ENCODE peak calls at places on chromosome 3, in nine cellular contexts. D is Panc1; H is astrocyte; O is breast epithelium; L is PC-3; E is CD8-positive, alpha-beta T cell; W is aorta; Y is naive thymus-derived CD4-positive, alpha-beta T cell; N is IMR-90. V is an unnamed sample. For H3K36me3, the result is how much of the 10 kb centered on the place peaks cover.

GRCh38 chr3:16605966-16606365 is 743 bp upstream of the DAZL start:
- DNase-seq in H (no peak), Y (no peak), N (no peak), L (no peak), D (no peak), E (no peak), W (no peak), O (no peak), V (no peak)

GRCh38 chr3:162317046-162317445 is 820.4 kb downstream of the OTOL1 start:
- DNase-seq in E (no peak), W (no peak), L (no peak), O (no peak), H (no peak), D (no peak), Y (no peak), N (no peak), V (no peak)

GRCh38 chr3:64865872-64866588 is 178.2 kb upstream of the ADAMTS9 start:
- DNase-seq in H (no peak), E (no peak), N (no peak), W (no peak), O (no peak), L (no peak), D (no peak), Y (no peak), V (no peak)

GRCh38 chr3:168794427-168794826 is 698.7 kb upstream of the GOLIM4 start:
- DNase-seq in O (no peak), N (no peak), W (no peak), H (no peak), E (no peak), D (no peak), Y (no peak), L (no peak), V (no peak)

GRCh38 chr3:113423699-113424098 is 17.6 kb downstream of the CFAP44 start:
- DNase-seq in O (no peak), L (no peak), H (no peak), W (no peak), Y (no peak), N (no peak), D (no peak), E (no peak), V (no peak)

GRCh38 chr3:119628390-119628789 is 30.7 kb downstream of the PLA1A start:
- DNase-seq in L (no peak), D (no peak), O (no peak), H (no peak), W (no peak), N (no peak), Y (no peak), E (no peak), V (no peak)

GRCh38 chr3:12999147-13000140 is 73.8 kb downstream of the IQSEC1 start:
- DNase-seq in O (no peak), D (no peak), L (no peak), H (no peak), W (peak), Y (no peak), N (no peak), E (no peak), V (no peak)

GRCh38 chr3:77799280-77799679 is 759.4 kb downstream of the ROBO2 start:
- DNase-seq in N (no peak), L (no peak), Y (no peak), H (no peak), D (no peak), W (no peak), E (no peak), O (no peak), V (no peak)

GRCh38 chr3:73719877-73720276 is 95.1 kb upstream of the PDZRN3 start:
- DNase-seq in N (peak), Y (no peak), D (no peak), W (no peak), O (no peak), H (peak), E (no peak), L (no peak), V (no peak)

GRCh38 chr3:170467007-170467406 is 48.3 kb downstream of the CLDN11 start:
- DNase-seq in O (no peak), E (no peak), Y (no peak), N (no peak), H (no peak), L (no peak), D (no peak), W (no peak), V (no peak)

GRCh38 chr3:139934557-139935070 is 371 bp upstream of the CLSTN2 start:
- DNase-seq in O (peak), N (no peak), Y (no peak), L (no peak), W (peak), D (no peak), E (no peak), H (peak), V (peak)

GRCh38 chr3:120908030-120908802 is at the start of gene STXBP5L:
- DNase-seq in D (no peak), Y (peak), O (peak), H (peak), L (peak), W (peak), E (no peak), N (peak), V (peak)

GRCh38 chr3:9061634-9062033 is 98.4 kb upstream of the RAD18 start:
- DNase-seq in D (no peak), H (no peak), Y (no peak), W (no peak), N (no peak), E (no peak), L (no peak), O (no peak), V (no peak)

GRCh38 chr3:5585085-5585484 is 397.6 kb downstream of the EDEM1 start:
- DNase-seq in Y (no peak), N (no peak), D (no peak), E (no peak), L (no peak), H (no peak), O (no peak), W (no peak), V (no peak)

GRCh38 chr3:34568766-34569165 is 770.3 kb downstream of the PDCD6IP start:
- DNase-seq in W (no peak), L (no peak), O (no peak), H (no peak), Y (no peak), D (no peak), E (no peak), N (no peak), V (no peak)

GRCh38 chr3:32947466-32948238 is 3.8 kb upstream of the CCR4 start:
- DNase-seq in Y (peak), D (peak), E (peak), W (peak), O (peak), L (peak), H (peak), N (peak), V (peak)

GRCh38 chr3:157858821-157859220 is 247.4 kb downstream of the SHOX2 start:
- DNase-seq in E (no peak), L (peak), H (no peak), D (no peak), O (no peak), Y (no peak), W (no peak), N (no peak), V (no peak)

GRCh38 chr3:14796403-14797077 is 22.2 kb upstream of the FGD5 start:
- DNase-seq in E (no peak), D (no peak), W (peak), Y (no peak), N (no peak), O (no peak), H (no peak), L (no peak), V (no peak)

GRCh38 chr3:123876858-123877257 is 7.3 kb downstream of the MYLK start:
- DNase-seq in D (no peak), N (no peak), W (no peak), H (no peak), Y (no peak), O (no peak), L (peak), E (no peak), V (no peak)

GRCh38 chr3:171346011-171346410 is 114.2 kb downstream of the TNIK start:
- DNase-seq in O (no peak), E (no peak), N (no peak), W (no peak), H (no peak), Y (no peak), L (no peak), D (no peak), V (no peak)

GRCh38 chr3:100968908-100969556 is 24.2 kb downstream of the ABI3BP start:
- DNase-seq in Y (no peak), E (no peak), D (no peak), N (no peak), L (no peak), O (no peak), W (no peak), H (no peak), V (no peak)

GRCh38 chr3:77456881-77457280 is 417.0 kb downstream of the ROBO2 start:
- DNase-seq in W (no peak), H (no peak), N (no peak), D (no peak), E (no peak), O (no peak), Y (no peak), L (no peak), V (no peak)

GRCh38 chr3:52494446-52494845 is 692 bp upstream of the STAB1 start:
- DNase-seq in W (no peak), O (no peak), D (no peak), H (no peak), L (no peak), E (no peak), Y (no peak), N (no peak), V (no peak)

GRCh38 chr3:135448520-135448919 is 517.0 kb upstream of the PPP2R3A start:
- DNase-seq in O (no peak), Y (no peak), L (no peak), H (no peak), W (no peak), E (no peak), D (no peak), N (no peak), V (no peak)

GRCh38 chr3:193954752-193955151 is 181.2 kb upstream of the HES1 start:
- DNase-seq in H (no peak), Y (no peak), O (no peak), E (no peak), D (no peak), L (no peak), W (no peak), N (no peak), V (no peak)

GRCh38 chr3:50405249-50405648 is 45.9 kb upstream of the TMEM115 start:
- DNase-seq in E (no peak), D (no peak), N (peak), Y (peak), L (peak), H (no peak), W (no peak), O (no peak), V (no peak)

GRCh38 chr3:10322355-10322715 is 1.4 kb upstream of the SEC13 start:
- DNase-seq in E (no peak), H (no peak), D (no peak), O (no peak), L (peak), W (no peak), Y (peak), N (no peak), V (no peak)

GRCh38 chr3:33218446-33219174 is at the start of gene SUSD5:
- DNase-seq in E (no peak), W (peak), O (no peak), L (no peak), N (peak), Y (no peak), H (peak), D (no peak), V (peak)

GRCh38 chr3:186630950-186631624 is 9.1 kb upstream of the FETUB start:
- DNase-seq in Y (no peak), O (no peak), E (no peak), D (no peak), N (no peak), H (no peak), W (no peak), L (no peak), V (no peak)

GRCh38 chr3:187545391-187545790 is 124.8 kb downstream of the SST start:
- DNase-seq in O (no peak), E (no peak), Y (no peak), L (no peak), N (no peak), D (no peak), H (no peak), W (no peak), V (no peak)

GRCh38 chr3:187822402-187822801 is 77.1 kb upstream of the BCL6 start:
- DNase-seq in W (no peak), O (no peak), H (no peak), N (no peak), L (no peak), Y (no peak), D (no peak), E (no peak), V (no peak)

GRCh38 chr3:139893264-139893962 is 41.6 kb upstream of the CLSTN2 start:
- DNase-seq in L (no peak), E (no peak), W (no peak), N (no peak), Y (no peak), H (no peak), O (no peak), D (no peak), V (no peak)

GRCh38 chr3:155101398-155101797 is 21.3 kb downstream of the MME start:
- DNase-seq in W (no peak), O (no peak), E (no peak), Y (no peak), H (peak), D (no peak), N (peak), L (no peak), V (no peak)

GRCh38 chr3:194322701-194323174 is 28.4 kb downstream of the CPN2 start:
- DNase-seq in N (peak), W (no peak), L (peak), E (no peak), D (peak), O (no peak), H (peak), Y (no peak), V (peak)

GRCh38 chr3:169026543-169027181 is 636.9 kb downstream of the MECOM start:
- DNase-seq in E (no peak), W (no peak), L (peak), H (peak), Y (no peak), O (no peak), N (peak), D (peak), V (peak)

GRCh38 chr3:55485208-55485791 is 1.8 kb downstream of the WNT5A start:
- DNase-seq in N (peak), E (no peak), Y (no peak), D (no peak), O (peak), H (peak), L (peak), W (peak), V (peak)
- H3K4me3 ChIP-seq in N (peak), E (no peak), Y (no peak), D (peak), O (peak), H (peak), L (peak), W (no peak), V (peak)

GRCh38 chr3:114867359-114867758 is 279.7 kb downstream of the ZBTB20 start:
- DNase-seq in N (no peak), D (no peak), O (no peak), E (no peak), Y (no peak), L (no peak), W (no peak), H (no peak), V (no peak)

GRCh38 chr3:114866430-114866829 is 280.7 kb downstream of the ZBTB20 start:
- DNase-seq in E (no peak), W (no peak), D (no peak), Y (no peak), H (no peak), L (no peak), O (no peak), N (no peak), V (no peak)

GRCh38 chr3:114861666-114862065 is 285.4 kb downstream of the ZBTB20 start:
- DNase-seq in Y (no peak), W (no peak), H (no peak), O (no peak), N (no peak), E (no peak), L (no peak), D (no peak), V (no peak)

GRCh38 chr3:114860526-114860925 is 286.6 kb downstream of the ZBTB20 start:
- DNase-seq in H (no peak), O (no peak), E (no peak), D (no peak), N (no peak), L (no peak), Y (no peak), W (no peak), V (no peak)

DNA sequence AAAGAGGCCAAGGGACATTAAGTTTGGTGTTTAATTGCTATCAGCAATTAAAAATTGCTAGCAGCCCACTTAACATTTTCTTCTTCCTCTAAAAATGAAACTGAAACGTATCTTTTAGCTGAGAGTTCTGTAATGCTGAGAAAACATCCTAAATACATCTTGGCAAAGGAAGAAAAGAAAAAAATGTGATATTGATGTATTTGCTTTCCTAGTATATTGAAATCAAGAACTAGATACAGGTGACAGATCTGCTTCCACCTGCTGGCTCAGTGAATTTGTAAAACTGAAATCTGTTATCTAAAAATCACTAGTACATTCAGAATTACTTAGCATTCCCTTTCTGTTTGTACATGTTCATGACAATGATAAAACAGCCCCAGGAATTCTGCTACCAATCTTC is 283.2 kb downstream of the ZBTB20 start:
- DNase-seq in N (no peak), E (no peak), D (no peak), L (no peak), Y (peak), W (no peak), O (no peak), H (no peak), V (no peak)
- H3K27ac ChIP-seq in N (no peak), E (no peak), D (no peak), L (no peak), Y (no peak), W (no peak), O (no peak), H (no peak), V (no peak)

DNA sequence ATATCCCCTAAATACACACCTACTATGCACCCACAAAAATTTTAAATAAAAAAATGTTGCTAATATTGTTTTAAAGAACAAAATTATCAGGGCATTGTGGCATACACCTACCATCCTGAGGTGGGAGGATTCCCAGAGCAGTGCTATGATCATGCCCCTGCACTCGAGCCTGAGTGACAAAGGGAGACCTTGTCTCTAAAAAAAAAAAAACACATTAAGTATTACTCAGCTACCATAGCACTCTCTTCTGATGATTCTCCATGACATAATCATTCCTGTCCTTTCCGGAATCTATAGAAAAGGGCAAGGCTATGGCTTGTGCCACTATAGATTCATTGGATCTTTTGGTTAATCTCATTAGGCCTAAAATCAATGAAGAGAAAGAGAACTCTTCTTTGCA is 77.4 kb downstream of the ACAP2 start:
- DNase-seq in H (no peak), E (no peak), D (no peak), L (no peak), N (no peak), W (no peak), O (no peak), Y (no peak), V (no peak)
- H3K36me3 ChIP-seq in H (under half), E (under half), D (under half), L (under half), N (under half), W (under half), O (under half), Y (under half), V (under half)

DNA sequence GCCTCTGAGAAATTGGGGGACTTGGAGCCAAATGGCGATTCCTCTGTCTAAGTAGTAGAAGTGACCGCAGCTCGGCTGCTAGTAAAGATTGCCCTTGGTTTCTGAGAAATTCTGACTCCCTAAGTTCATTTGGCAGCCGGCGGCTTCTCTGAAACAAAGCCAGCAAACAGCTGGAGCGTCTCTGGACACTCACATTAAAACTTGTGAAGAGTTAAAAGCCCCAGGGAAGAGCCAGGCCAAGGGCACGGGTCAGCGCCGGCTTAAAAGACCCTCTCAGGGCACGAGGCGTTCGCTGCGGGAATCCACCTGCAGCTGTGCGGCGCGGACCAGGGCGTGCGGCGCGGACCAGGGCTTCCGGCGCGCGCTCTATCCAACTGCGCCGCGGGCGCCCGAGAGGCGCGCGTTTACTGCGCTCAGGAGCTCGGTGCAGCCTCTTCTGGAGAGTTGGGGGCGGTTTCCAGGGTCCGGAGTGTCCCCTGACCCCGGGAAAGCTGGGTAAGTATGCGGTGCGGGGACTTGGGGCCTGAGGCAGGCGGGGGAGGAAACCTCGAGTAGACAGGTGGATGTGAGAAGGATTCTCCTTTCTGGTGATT is at the start of gene COL6A5:
- DNase-seq in O (no peak), W (peak), N (no peak), D (no peak), Y (no peak), E (no peak), H (no peak), L (no peak), V (no peak)
- H3K4me3 ChIP-seq in O (no peak), W (no peak), N (no peak), D (no peak), Y (no peak), E (no peak), H (no peak), L (no peak), V (no peak)

GRCh38 chr3:66011098-66011655 is 27.5 kb downstream of the MAGI1 start:
- DNase-seq in N (no peak), W (no peak), Y (no peak), D (no peak), H (no peak), E (no peak), L (no peak), O (no peak), V (no peak)
- H3K27ac ChIP-seq in N (peak), W (no peak), Y (no peak), D (no peak), H (no peak), E (no peak), L (peak), O (peak), V (no peak)

DNA sequence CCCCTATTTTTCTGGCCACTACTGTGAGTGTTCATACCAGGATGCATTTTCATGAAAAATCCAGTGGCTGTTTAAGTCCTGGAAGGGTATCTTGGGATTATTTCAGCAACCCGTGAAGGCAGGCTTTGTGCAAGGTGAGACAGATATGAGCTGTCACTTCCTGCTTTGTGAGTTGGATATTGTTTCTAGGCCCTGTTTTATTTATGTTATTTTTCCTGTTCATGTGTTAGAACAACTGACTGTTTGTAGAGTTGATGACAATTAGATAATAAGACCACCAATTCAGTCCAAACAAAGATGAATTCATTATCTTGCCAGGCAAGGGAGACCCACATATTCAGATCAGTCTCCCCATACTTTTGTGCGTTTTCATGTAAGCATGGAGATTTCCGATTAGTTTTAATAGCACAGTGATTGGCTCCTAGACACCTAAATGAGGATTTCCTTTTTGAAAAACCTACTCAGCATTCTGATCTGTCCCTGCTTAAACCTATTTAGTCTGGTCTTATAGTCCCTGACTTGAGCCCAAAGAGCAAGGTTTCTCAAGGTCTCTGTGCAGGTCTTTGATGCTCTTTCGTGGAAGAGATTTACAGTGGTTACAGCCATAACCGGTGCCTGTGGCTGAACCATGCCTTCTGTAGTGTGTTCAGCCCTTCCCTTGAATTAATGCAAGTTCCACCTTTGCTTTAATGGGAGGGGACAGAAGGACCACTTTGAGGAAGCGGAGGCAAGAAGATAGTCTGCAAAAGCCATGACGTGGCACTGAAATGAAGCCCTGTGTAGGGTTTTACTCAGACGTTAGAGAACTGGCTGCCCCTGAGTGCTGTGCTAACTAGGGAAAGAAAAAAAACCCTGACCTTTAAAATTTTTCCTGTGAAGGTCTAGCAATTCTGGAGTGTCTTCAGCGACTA is 42.8 kb downstream of the ZBTB38 start:
- DNase-seq in W (no peak), E (peak), L (peak), H (peak), Y (peak), D (no peak), O (no peak), N (peak), V (peak)
- H3K36me3 ChIP-seq in W (under half), E (under half), L (under half), H (under half), Y (under half), D (under half), O (under half), N (half or more), V (half or more)